ENCODE peak calls at places on chromosomes 11 and 22, in nine cellular contexts. One of them, this sample, is unnamed.

GRCh38 chr11:76648061-76648460 is 22.5 kb downstream of the LRRC32 start:
- DNase-seq in adrenal gland: peak; percentile 9
- DNase-seq in AG04450: no peak
- DNase-seq in endodermal cell: peak; percentile 29
- DNase-seq in body of pancreas: no peak
- DNase-seq in upper lobe of right lung: no peak
- DNase-seq in CD8-positive, alpha-beta T cell: no peak
- DNase-seq in mucosa of descending colon: no peak
- DNase-seq in tibial artery: no peak
- DNase-seq in this sample: no peak

GRCh38 chr11:8839957-8840945 is 70.7 kb upstream of the AKIP1 start:
- DNase-seq in endodermal cell: peak; percentile 77
- DNase-seq in upper lobe of right lung: no peak
- DNase-seq in body of pancreas: peak; percentile 54
- DNase-seq in CD8-positive, alpha-beta T cell: no peak
- DNase-seq in AG04450: no peak
- DNase-seq in tibial artery: no peak
- DNase-seq in mucosa of descending colon: peak; percentile 65
- DNase-seq in adrenal gland: no peak
- DNase-seq in this sample: peak; percentile 49

GRCh38 chr11:2587132-2587930 is 112.5 kb downstream of the KCNQ1OT1 start:
- DNase-seq in adrenal gland: peak; percentile 24
- DNase-seq in mucosa of descending colon: no peak
- DNase-seq in body of pancreas: peak; percentile 8
- DNase-seq in endodermal cell: no peak
- DNase-seq in tibial artery: peak; percentile 13
- DNase-seq in AG04450: no peak
- DNase-seq in CD8-positive, alpha-beta T cell: peak; percentile 1
- DNase-seq in upper lobe of right lung: peak; percentile 61
- DNase-seq in this sample: no peak

GRCh38 chr22:36191106-36191836 is 10.3 kb downstream of the APOL4 start:
- DNase-seq in adrenal gland: peak; percentile 79
- DNase-seq in AG04450: no peak
- DNase-seq in CD8-positive, alpha-beta T cell: no peak
- DNase-seq in body of pancreas: peak; percentile 49
- DNase-seq in mucosa of descending colon: peak; percentile 40
- DNase-seq in upper lobe of right lung: no peak
- DNase-seq in tibial artery: peak; percentile 47
- DNase-seq in endodermal cell: peak; percentile 13
- DNase-seq in this sample: peak; percentile 49

GRCh38 chr22:20130739-20131592 is 638 bp upstream of the ZDHHC8 start:
- DNase-seq in upper lobe of right lung: peak; percentile 94
- DNase-seq in AG04450: peak; percentile 15
- DNase-seq in mucosa of descending colon: peak; percentile 84
- DNase-seq in endodermal cell: peak; percentile 86
- DNase-seq in CD8-positive, alpha-beta T cell: peak; percentile 81
- DNase-seq in body of pancreas: peak; percentile 86
- DNase-seq in tibial artery: peak; percentile 84
- DNase-seq in adrenal gland: peak; percentile 89
- DNase-seq in this sample: peak; percentile 68

GRCh38 chr11:20161230-20161918 is 1.1 kb upstream of the DBX1 start:
- DNase-seq in adrenal gland: no peak
- DNase-seq in upper lobe of right lung: no peak
- DNase-seq in CD8-positive, alpha-beta T cell: no peak
- DNase-seq in endodermal cell: peak; percentile 82
- DNase-seq in mucosa of descending colon: no peak
- DNase-seq in AG04450: no peak
- DNase-seq in tibial artery: no peak
- DNase-seq in body of pancreas: no peak
- DNase-seq in this sample: peak; percentile 9

GRCh38 chr11:77596626-77597025 is 6.9 kb downstream of the AQP11 start:
- DNase-seq in CD8-positive, alpha-beta T cell: no peak
- DNase-seq in body of pancreas: no peak
- DNase-seq in tibial artery: no peak
- DNase-seq in endodermal cell: no peak
- DNase-seq in upper lobe of right lung: no peak
- DNase-seq in mucosa of descending colon: no peak
- DNase-seq in AG04450: peak; percentile 42
- DNase-seq in adrenal gland: no peak
- DNase-seq in this sample: peak; percentile 76

GRCh38 chr11:86800956-86801264 is 568 bp downstream of the PRSS23 start:
- DNase-seq in CD8-positive, alpha-beta T cell: no peak
- DNase-seq in mucosa of descending colon: no peak
- DNase-seq in adrenal gland: no peak
- DNase-seq in AG04450: no peak
- DNase-seq in body of pancreas: no peak
- DNase-seq in endodermal cell: no peak
- DNase-seq in upper lobe of right lung: no peak
- DNase-seq in tibial artery: no peak
- DNase-seq in this sample: no peak

GRCh38 chr22:32992821-32993220 is 65.4 kb downstream of the SYN3 start:
- DNase-seq in tibial artery: no peak
- DNase-seq in CD8-positive, alpha-beta T cell: no peak
- DNase-seq in upper lobe of right lung: no peak
- DNase-seq in AG04450: no peak
- DNase-seq in mucosa of descending colon: no peak
- DNase-seq in adrenal gland: no peak
- DNase-seq in body of pancreas: no peak
- DNase-seq in endodermal cell: no peak
- DNase-seq in this sample: no peak

GRCh38 chr11:122781378-122782040 is 56.8 kb upstream of the CRTAM start:
- DNase-seq in tibial artery: peak; percentile 91
- DNase-seq in upper lobe of right lung: peak; percentile 91
- DNase-seq in mucosa of descending colon: peak; percentile 91
- DNase-seq in body of pancreas: peak; percentile 84
- DNase-seq in CD8-positive, alpha-beta T cell: peak; percentile 78
- DNase-seq in AG04450: peak; percentile 80
- DNase-seq in adrenal gland: peak; percentile 93
- DNase-seq in endodermal cell: peak; percentile 97
- DNase-seq in this sample: peak; percentile 95

GRCh38 chr22:23743303-23743705 is 7.6 kb downstream of the ZNF70 start:
- DNase-seq in endodermal cell: no peak
- DNase-seq in tibial artery: no peak
- DNase-seq in mucosa of descending colon: no peak
- DNase-seq in upper lobe of right lung: no peak
- DNase-seq in body of pancreas: no peak
- DNase-seq in CD8-positive, alpha-beta T cell: no peak
- DNase-seq in AG04450: no peak
- DNase-seq in adrenal gland: no peak
- DNase-seq in this sample: no peak

GRCh38 chr11:134864233-134864967 is 452.4 kb upstream of the B3GAT1 start:
- DNase-seq in upper lobe of right lung: no peak
- DNase-seq in tibial artery: no peak
- DNase-seq in CD8-positive, alpha-beta T cell: no peak
- DNase-seq in mucosa of descending colon: no peak
- DNase-seq in AG04450: no peak
- DNase-seq in body of pancreas: no peak
- DNase-seq in adrenal gland: no peak
- DNase-seq in endodermal cell: peak; percentile 32
- DNase-seq in this sample: no peak

GRCh38 chr22:30546616-30547015 is at the start of gene SEC14L6:
- DNase-seq in CD8-positive, alpha-beta T cell: no peak
- DNase-seq in adrenal gland: no peak
- DNase-seq in AG04450: no peak
- DNase-seq in upper lobe of right lung: no peak
- DNase-seq in body of pancreas: no peak
- DNase-seq in mucosa of descending colon: no peak
- DNase-seq in tibial artery: no peak
- DNase-seq in endodermal cell: no peak
- DNase-seq in this sample: no peak

GRCh38 chr22:30539368-30539767 is 7.2 kb downstream of the SEC14L6 start:
- DNase-seq in tibial artery: no peak
- DNase-seq in upper lobe of right lung: no peak
- DNase-seq in mucosa of descending colon: no peak
- DNase-seq in CD8-positive, alpha-beta T cell: no peak
- DNase-seq in endodermal cell: no peak
- DNase-seq in body of pancreas: no peak
- DNase-seq in adrenal gland: no peak
- DNase-seq in AG04450: no peak
- DNase-seq in this sample: no peak

GRCh38 chr22:30542811-30543188 is 3.7 kb downstream of the SEC14L6 start:
- DNase-seq in upper lobe of right lung: no peak
- DNase-seq in body of pancreas: no peak
- DNase-seq in mucosa of descending colon: no peak
- DNase-seq in AG04450: no peak
- DNase-seq in adrenal gland: no peak
- DNase-seq in CD8-positive, alpha-beta T cell: no peak
- DNase-seq in endodermal cell: no peak
- DNase-seq in tibial artery: no peak
- DNase-seq in this sample: no peak

GRCh38 chr22:30538280-30538679 is 8.3 kb downstream of the SEC14L6 start:
- DNase-seq in mucosa of descending colon: no peak
- DNase-seq in upper lobe of right lung: no peak
- DNase-seq in endodermal cell: no peak
- DNase-seq in CD8-positive, alpha-beta T cell: no peak
- DNase-seq in body of pancreas: no peak
- DNase-seq in tibial artery: no peak
- DNase-seq in adrenal gland: no peak
- DNase-seq in AG04450: no peak
- DNase-seq in this sample: peak; percentile 47

GRCh38 chr22:30541979-30542810 is 4.3 kb downstream of the SEC14L6 start:
- DNase-seq in AG04450: no peak
- DNase-seq in tibial artery: no peak
- DNase-seq in body of pancreas: peak; percentile 60
- DNase-seq in adrenal gland: no peak
- DNase-seq in mucosa of descending colon: no peak
- DNase-seq in upper lobe of right lung: peak; percentile 75
- DNase-seq in endodermal cell: peak; percentile 85
- DNase-seq in CD8-positive, alpha-beta T cell: no peak
- DNase-seq in this sample: no peak
- H3K4me3 ChIP-seq in AG04450: no peak overlapping the region
- H3K4me3 ChIP-seq in tibial artery: peak overlapping the region; percentile 32
- H3K4me3 ChIP-seq in body of pancreas: peak overlapping the region; percentile 47
- H3K4me3 ChIP-seq in adrenal gland: peak overlapping the region; percentile 53
- H3K4me3 ChIP-seq in mucosa of descending colon: no peak overlapping the region
- H3K4me3 ChIP-seq in upper lobe of right lung: peak overlapping the region; percentile 50
- H3K4me3 ChIP-seq in endodermal cell: peak overlapping the region; percentile 70
- H3K4me3 ChIP-seq in CD8-positive, alpha-beta T cell: no peak overlapping the region
- H3K4me3 ChIP-seq in this sample: peak overlapping the region; percentile 21

GRCh38 chr22:42990131-42990838 is 24.7 kb downstream of the PACSIN2 start:
- DNase-seq in CD8-positive, alpha-beta T cell: no peak
- DNase-seq in tibial artery: no peak
- DNase-seq in upper lobe of right lung: no peak
- DNase-seq in mucosa of descending colon: no peak
- DNase-seq in AG04450: no peak
- DNase-seq in adrenal gland: peak; percentile 78
- DNase-seq in body of pancreas: no peak
- DNase-seq in endodermal cell: peak; percentile 71
- DNase-seq in this sample: peak; percentile 90
- TF ChIP-seq CTCF in CD8-positive, alpha-beta T cell: no peak
- TF ChIP-seq CTCF in tibial artery: no peak
- TF ChIP-seq CTCF in upper lobe of right lung: peak; percentile 26
- TF ChIP-seq CTCF in mucosa of descending colon: no peak
- TF ChIP-seq CTCF in AG04450: peak; percentile 47
- TF ChIP-seq CTCF in adrenal gland: peak; percentile 19
- TF ChIP-seq CTCF in body of pancreas: peak; percentile 17
- TF ChIP-seq CTCF in endodermal cell: peak; percentile 67
- TF ChIP-seq CTCF in this sample: peak; percentile 53

DNA sequence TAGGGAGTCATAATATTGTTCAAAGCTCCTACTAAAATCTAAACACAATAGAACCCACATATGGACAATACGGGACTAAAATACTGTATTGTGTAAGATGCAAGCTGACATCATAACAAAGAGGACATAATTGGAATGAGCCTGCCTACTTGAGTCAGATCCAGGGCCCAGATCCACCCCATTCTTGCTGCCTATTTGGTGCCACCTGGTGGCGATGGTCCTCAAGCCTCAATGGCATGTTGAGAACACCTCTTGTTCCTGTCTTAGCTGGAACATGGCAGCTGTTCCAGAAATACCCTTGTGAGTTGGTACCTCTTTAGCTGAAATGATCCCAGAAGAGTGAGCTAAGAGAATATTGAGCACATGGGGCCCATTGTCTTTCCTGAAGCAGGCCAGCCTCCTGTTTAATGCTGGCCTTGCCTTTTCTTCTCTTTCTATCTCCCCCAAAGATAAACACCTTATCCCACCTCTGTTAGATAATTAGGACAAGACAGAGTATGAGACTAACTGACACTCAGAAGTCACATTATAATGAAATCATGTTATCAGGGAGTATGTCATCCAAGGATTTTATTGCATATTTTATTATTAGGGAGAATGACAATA is 680.9 kb upstream of the ANO5 start:
- DNase-seq in body of pancreas: peak; percentile 73
- DNase-seq in AG04450: no peak
- DNase-seq in upper lobe of right lung: peak; percentile 72
- DNase-seq in CD8-positive, alpha-beta T cell: peak; percentile 6
- DNase-seq in mucosa of descending colon: peak; percentile 78
- DNase-seq in endodermal cell: peak; percentile 96
- DNase-seq in tibial artery: no peak
- DNase-seq in adrenal gland: peak; percentile 78
- DNase-seq in this sample: peak; percentile 52
- H3K4me3 ChIP-seq in body of pancreas: no peak overlapping the region
- H3K4me3 ChIP-seq in AG04450: no peak overlapping the region
- H3K4me3 ChIP-seq in upper lobe of right lung: no peak overlapping the region
- H3K4me3 ChIP-seq in CD8-positive, alpha-beta T cell: no peak overlapping the region
- H3K4me3 ChIP-seq in mucosa of descending colon: no peak overlapping the region
- H3K4me3 ChIP-seq in endodermal cell: no peak overlapping the region
- H3K4me3 ChIP-seq in tibial artery: no peak overlapping the region
- H3K4me3 ChIP-seq in adrenal gland: no peak overlapping the region
- H3K4me3 ChIP-seq in this sample: no peak overlapping the region

GRCh38 chr11:61575886-61576516 is 4.9 kb downstream of the SYT7 start:
- DNase-seq in upper lobe of right lung: no peak
- DNase-seq in adrenal gland: no peak
- DNase-seq in mucosa of descending colon: no peak
- DNase-seq in endodermal cell: no peak
- DNase-seq in CD8-positive, alpha-beta T cell: no peak
- DNase-seq in AG04450: no peak
- DNase-seq in body of pancreas: peak; percentile 37
- DNase-seq in tibial artery: no peak
- DNase-seq in this sample: no peak
- TF ChIP-seq CTCF in upper lobe of right lung: no peak
- TF ChIP-seq CTCF in adrenal gland: no peak
- TF ChIP-seq CTCF in mucosa of descending colon: no peak
- TF ChIP-seq CTCF in endodermal cell: no peak
- TF ChIP-seq CTCF in CD8-positive, alpha-beta T cell: no peak
- TF ChIP-seq CTCF in AG04450: no peak
- TF ChIP-seq CTCF in body of pancreas: no peak
- TF ChIP-seq CTCF in tibial artery: no peak
- TF ChIP-seq CTCF in this sample: no peak

This sample was measured in cardiac fibroblast.